ENCODE peak calls at places on chromosomes 2 and 18, in nine cellular contexts. P, N, T, U, Z, D, M, H and K are unnamed samples.

GRCh38 chr2:67295851-67296250 is 101.3 kb upstream of the ETAA1 start:
- DNase-seq in P (no peak), N (no peak), T (no peak), U (no peak), Z (no peak), D (no peak), M (no peak), H (no peak), K (no peak)

GRCh38 chr2:207847807-207848544 is 78.3 kb upstream of the FZD5 start:
- DNase-seq in P (peak), N (peak), T (no peak), U (peak), Z (peak), D (no peak), M (no peak), H (no peak), K (no peak)

GRCh38 chr18:54228364-54228763 is 3.9 kb upstream of the MBD2 start:
- DNase-seq in P (no peak), N (no peak), T (no peak), U (no peak), Z (no peak), D (no peak), M (no peak), H (no peak), K (no peak)

GRCh38 chr2:55923091-55923977 is at the start of gene EFEMP1:
- DNase-seq in P (peak), N (no peak), T (peak), U (peak), Z (peak), D (peak), M (peak), H (peak), K (peak)

GRCh38 chr18:51342815-51343214 is 145.3 kb upstream of the MEX3C start:
- DNase-seq in P (no peak), N (peak), T (no peak), U (peak), Z (peak), D (no peak), M (no peak), H (no peak), K (no peak)

GRCh38 chr2:74008761-74009395 is 24.2 kb downstream of the TET3 start:
- DNase-seq in P (no peak), N (no peak), T (no peak), U (no peak), Z (no peak), D (no peak), M (no peak), H (no peak), K (no peak)

GRCh38 chr18:73514449-73514848 is 633.2 kb downstream of the FBXO15 start:
- DNase-seq in P (no peak), N (no peak), T (no peak), U (no peak), Z (no peak), D (no peak), M (peak), H (no peak), K (no peak)

GRCh38 chr2:155281907-155282306 is 583.4 kb downstream of the KCNJ3 start:
- DNase-seq in P (no peak), N (no peak), T (no peak), U (no peak), Z (no peak), D (no peak), M (no peak), H (no peak), K (no peak)

GRCh38 chr2:39855856-39856255 is 76.8 kb upstream of the THUMPD2 start:
- DNase-seq in P (no peak), N (no peak), T (no peak), U (no peak), Z (no peak), D (no peak), M (no peak), H (no peak), K (no peak)

GRCh38 chr2:224598669-224599068 is 13.5 kb upstream of the CUL3 start:
- DNase-seq in P (no peak), N (no peak), T (no peak), U (no peak), Z (no peak), D (no peak), M (no peak), H (no peak), K (no peak)

GRCh38 chr2:103451283-103451682 is 689.5 kb downstream of the TMEM182 start:
- DNase-seq in P (no peak), N (no peak), T (no peak), U (no peak), Z (no peak), D (no peak), M (no peak), H (no peak), K (no peak)

GRCh38 chr2:204389122-204389521 is 156.2 kb upstream of the PARD3B start:
- DNase-seq in P (no peak), N (no peak), T (no peak), U (no peak), Z (no peak), D (no peak), M (no peak), H (no peak), K (no peak)

GRCh38 chr2:47230418-47230817 is 75.3 kb upstream of the STPG4 start:
- DNase-seq in P (no peak), N (no peak), T (peak), U (no peak), Z (no peak), D (no peak), M (no peak), H (no peak), K (no peak)

GRCh38 chr2:156481295-156481694 is 45.1 kb downstream of the GPD2 start:
- DNase-seq in P (no peak), N (no peak), T (no peak), U (no peak), Z (no peak), D (no peak), M (no peak), H (no peak), K (no peak)

GRCh38 chr18:59056706-59057492 is 82.8 kb upstream of the SEC11C start:
- DNase-seq in P (peak), N (no peak), T (peak), U (peak), Z (peak), D (peak), M (no peak), H (peak), K (peak)

GRCh38 chr2:187404431-187405110 is 43.5 kb downstream of the CALCRL start:
- DNase-seq in P (no peak), N (no peak), T (no peak), U (no peak), Z (peak), D (no peak), M (no peak), H (no peak), K (no peak)

GRCh38 chr2:78532762-78533399 is 492.6 kb upstream of the REG3G start:
- DNase-seq in P (no peak), N (no peak), T (no peak), U (no peak), Z (no peak), D (no peak), M (no peak), H (no peak), K (no peak)

GRCh38 chr2:151808258-151809072 is 19.8 kb downstream of the ARL5A start:
- DNase-seq in P (no peak), N (no peak), T (no peak), U (peak), Z (peak), D (no peak), M (no peak), H (no peak), K (no peak)

GRCh38 chr2:219772103-219772502 is 144.7 kb downstream of the SLC4A3 start:
- DNase-seq in P (no peak), N (no peak), T (no peak), U (no peak), Z (no peak), D (no peak), M (no peak), H (no peak), K (no peak)

GRCh38 chr2:69582582-69583176 is 60.9 kb downstream of the AAK1 start:
- DNase-seq in P (no peak), N (no peak), T (no peak), U (no peak), Z (peak), D (no peak), M (no peak), H (no peak), K (no peak)

GRCh38 chr18:28725876-28726275 is 548.9 kb upstream of the CDH2 start:
- DNase-seq in P (no peak), N (no peak), T (no peak), U (no peak), Z (no peak), D (no peak), M (no peak), H (peak), K (no peak)

DNA sequence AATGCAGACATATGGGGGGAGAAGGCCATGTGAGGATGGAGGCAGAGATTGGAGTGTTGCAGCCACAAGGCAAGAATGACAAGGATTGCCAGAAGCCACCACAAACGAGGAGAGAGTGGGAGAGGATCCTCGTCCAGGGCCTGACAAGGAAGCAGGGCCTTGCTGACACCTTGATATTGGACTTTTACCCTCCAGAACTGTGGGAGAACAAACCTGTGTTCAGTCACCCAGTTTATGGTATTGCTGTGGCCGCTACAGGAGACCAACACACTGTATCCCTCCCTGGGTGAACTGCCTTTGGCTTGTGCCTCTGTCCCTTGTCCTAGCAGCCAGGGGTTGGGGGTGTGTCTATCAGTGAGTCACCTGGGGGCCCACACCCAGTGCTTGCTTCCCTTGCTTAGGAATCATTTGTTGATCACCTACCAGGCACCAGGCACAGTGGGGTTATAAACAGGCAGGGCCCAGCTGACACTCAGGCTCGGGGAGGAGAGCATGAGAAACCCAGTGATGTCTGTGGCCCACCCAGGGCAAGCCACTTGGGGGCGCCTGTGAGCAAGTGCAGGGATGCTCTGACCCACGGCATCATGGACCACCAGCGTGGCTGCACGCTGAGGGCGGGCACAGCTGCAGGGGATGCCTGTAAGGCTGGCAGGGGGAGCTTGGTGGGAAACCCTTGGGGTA is 17.2 kb downstream of the TMEM185B start:
- DNase-seq in P (peak), N (no peak), T (no peak), U (no peak), Z (no peak), D (peak), M (no peak), H (peak), K (peak)
- TF ChIP-seq CTCF in P (peak), N (peak), T (no peak), U (peak), Z (peak), D (peak), M (peak), H (peak), K (peak)

GRCh38 chr2:84879595-84880394 is 1.1 kb downstream of the TRABD2A start:
- DNase-seq in P (no peak), N (no peak), T (no peak), U (no peak), Z (no peak), D (peak), M (no peak), H (no peak), K (peak)

GRCh38 chr2:84881581-84882414 is 914 bp upstream of the TRABD2A start:
- DNase-seq in P (peak), N (no peak), T (peak), U (peak), Z (peak), D (peak), M (peak), H (peak), K (peak)

GRCh38 chr2:84882415-84882738 is 1.5 kb upstream of the TRABD2A start:
- DNase-seq in P (no peak), N (no peak), T (no peak), U (no peak), Z (no peak), D (no peak), M (no peak), H (no peak), K (no peak)

GRCh38 chr2:84880395-84880644 is 564 bp downstream of the TRABD2A start:
- DNase-seq in P (no peak), N (no peak), T (no peak), U (no peak), Z (no peak), D (no peak), M (no peak), H (no peak), K (no peak)

GRCh38 chr2:84880645-84881521 is at the start of gene TRABD2A:
- DNase-seq in P (no peak), N (no peak), T (no peak), U (peak), Z (no peak), D (peak), M (peak), H (no peak), K (peak)
- TF ChIP-seq CTCF in P (no peak), N (no peak), T (no peak), U (no peak), Z (no peak), D (no peak), M (no peak), H (no peak), K (no peak)

DNA sequence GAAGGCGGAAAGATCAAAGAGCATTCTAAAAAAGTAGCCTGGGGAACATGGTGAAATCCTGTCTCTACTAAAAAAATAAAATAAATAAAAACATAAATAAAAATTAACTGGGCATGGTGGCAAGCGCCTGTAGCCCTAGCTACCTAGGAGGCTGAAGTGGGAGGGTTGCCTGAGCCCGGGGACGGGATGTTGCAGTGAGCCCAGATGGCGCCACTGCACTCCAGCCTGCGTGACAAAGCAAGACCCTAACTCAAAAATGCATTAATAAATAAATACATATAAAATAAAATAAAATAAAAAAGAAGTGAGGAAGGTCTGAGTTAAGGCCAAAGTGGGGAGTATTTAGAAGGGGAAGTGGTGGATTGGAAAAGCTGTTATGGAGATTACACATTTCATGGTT is 1.3 kb upstream of the PSMD14 start:
- DNase-seq in P (no peak), N (no peak), T (no peak), U (no peak), Z (no peak), D (no peak), M (no peak), H (no peak), K (no peak)
- TF ChIP-seq CTCF in P (no peak), N (no peak), T (no peak), U (no peak), Z (no peak), D (no peak), M (no peak), H (peak), K (no peak)

DNA sequence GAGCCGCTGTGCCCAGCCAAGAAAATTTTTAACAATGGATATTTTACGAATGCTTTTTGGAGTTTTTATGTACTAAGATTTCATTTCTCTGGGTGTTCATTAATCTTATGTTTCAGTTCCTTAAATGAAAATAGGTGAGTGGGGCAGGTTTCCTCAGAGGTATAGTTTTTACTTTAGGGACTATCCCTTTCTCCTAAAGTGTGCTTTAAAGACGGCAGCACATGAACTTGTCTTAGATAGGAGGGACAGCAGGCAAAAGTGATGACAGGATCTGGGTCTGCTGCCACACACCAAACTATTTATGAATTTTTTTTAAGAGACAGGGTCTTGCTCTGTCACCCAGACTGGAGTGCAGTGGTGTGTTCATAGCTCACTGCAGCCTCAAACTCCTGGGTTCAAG is 8.0 kb upstream of the REL start:
- DNase-seq in P (no peak), N (no peak), T (no peak), U (no peak), Z (no peak), D (no peak), M (no peak), H (no peak), K (no peak)
- TF ChIP-seq CTCF in P (no peak), N (no peak), T (no peak), U (no peak), Z (no peak), D (no peak), M (no peak), H (no peak), K (no peak)

GRCh38 chr18:24023185-24023814 is 8.7 kb downstream of the TTC39C start:
- DNase-seq in P (peak), N (no peak), T (no peak), U (peak), Z (no peak), D (no peak), M (no peak), H (peak), K (no peak)
- TF ChIP-seq CTCF in P (peak), N (no peak), T (no peak), U (no peak), Z (peak), D (no peak), M (no peak), H (peak), K (peak)

GRCh38 chr2:120863661-120864320 is 128.1 kb downstream of the GLI2 start:
- DNase-seq in P (no peak), N (no peak), T (peak), U (peak), Z (peak), D (no peak), M (peak), H (no peak), K (no peak)

GRCh38 chr2:120866483-120867140 is 130.9 kb downstream of the GLI2 start:
- DNase-seq in P (no peak), N (no peak), T (no peak), U (no peak), Z (no peak), D (no peak), M (peak), H (no peak), K (no peak)

GRCh38 chr2:120864981-120865380 is 129.3 kb downstream of the GLI2 start:
- DNase-seq in P (no peak), N (no peak), T (no peak), U (no peak), Z (peak), D (no peak), M (peak), H (no peak), K (no peak)

GRCh38 chr2:120866071-120866470 is 130.4 kb downstream of the GLI2 start:
- DNase-seq in P (no peak), N (no peak), T (no peak), U (no peak), Z (no peak), D (no peak), M (peak), H (no peak), K (no peak)

DNA sequence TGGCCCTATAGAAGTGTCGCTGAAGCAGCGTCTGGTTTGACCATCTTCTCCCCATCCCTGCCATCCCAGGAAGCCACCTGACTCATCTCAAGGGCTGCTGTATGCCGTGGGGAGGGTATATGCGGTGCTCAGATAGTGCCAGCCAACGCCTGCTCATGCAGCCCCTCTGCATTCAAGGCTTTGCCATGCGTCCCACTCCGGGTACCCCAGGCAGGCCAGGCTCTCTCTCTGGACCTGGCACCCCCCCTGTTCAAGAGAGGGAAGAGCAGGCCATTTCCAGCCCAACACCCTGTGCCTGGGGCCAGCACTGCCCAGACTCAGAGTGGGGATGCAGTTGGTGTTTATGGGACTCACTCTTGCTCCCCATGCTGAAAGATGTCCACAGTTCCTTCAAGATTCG is 130.0 kb downstream of the GLI2 start:
- DNase-seq in P (no peak), N (no peak), T (no peak), U (no peak), Z (no peak), D (no peak), M (peak), H (no peak), K (no peak)
- TF ChIP-seq CTCF in P (no peak), N (no peak), T (no peak), U (no peak), Z (no peak), D (no peak), M (no peak), H (no peak), K (no peak)

DNA sequence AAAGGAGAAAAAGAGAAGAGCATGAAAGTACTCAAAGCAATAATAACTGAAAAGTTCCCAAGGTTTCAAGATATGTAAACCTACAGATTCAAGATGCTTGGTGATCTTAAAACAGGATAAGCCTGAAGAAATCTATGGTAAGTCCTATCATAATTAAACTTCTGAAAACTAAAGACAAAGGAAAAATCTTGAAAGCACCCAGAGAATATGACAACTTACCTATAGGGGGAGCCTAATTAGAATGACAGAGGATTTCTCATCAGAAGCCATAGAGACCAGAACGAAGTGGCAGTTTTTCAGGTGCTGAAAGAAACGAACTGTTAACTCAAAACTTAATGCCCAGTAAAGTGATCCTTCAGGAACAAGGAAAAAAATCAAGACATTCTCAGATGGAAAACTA is 59.7 kb downstream of the XDH start:
- DNase-seq in P (no peak), N (no peak), T (no peak), U (peak), Z (no peak), D (no peak), M (no peak), H (no peak), K (no peak)
- TF ChIP-seq CTCF in P (peak), N (peak), T (no peak), U (peak), Z (peak), D (no peak), M (peak), H (peak), K (peak)

DNA sequence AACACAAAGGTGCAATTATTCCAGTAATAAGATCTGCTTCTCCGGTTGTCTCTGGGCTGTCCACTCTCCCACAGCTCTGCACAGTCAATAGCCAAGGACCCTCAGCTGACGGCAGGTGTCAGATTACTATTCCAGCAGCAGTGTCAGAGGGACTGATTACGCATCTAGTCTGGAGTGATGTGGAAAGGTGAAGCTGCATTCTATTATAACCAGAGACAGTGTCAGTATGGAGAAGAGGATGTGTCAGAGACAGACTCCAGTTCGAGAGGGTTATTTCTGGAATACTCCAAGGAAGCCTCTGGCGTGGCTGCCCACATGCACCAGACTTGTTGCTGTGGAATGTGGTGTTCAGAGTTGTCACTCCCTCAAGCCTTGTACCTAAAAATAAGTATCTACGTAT is 163.6 kb upstream of the TMEM200C start:
- DNase-seq in P (no peak), N (peak), T (no peak), U (no peak), Z (peak), D (no peak), M (no peak), H (no peak), K (peak)
- TF ChIP-seq CTCF in P (no peak), N (no peak), T (no peak), U (no peak), Z (no peak), D (no peak), M (no peak), H (no peak), K (no peak)